ENCODE peak calls at places on chromosome 21, in six cellular contexts. One of them, this sample, is unnamed.

GRCh38 chr21:34204481-34205439 is 131.4 kb downstream of the MRPS6 start:
- DNase-seq in cardiac fibroblast: no peak
- DNase-seq in NCI-H1417: peak
- DNase-seq in stimulated activated CD8-positive, alpha-beta memory T cell treated with anti-CD3 and anti-CD28 coated beads, Interleukin-7, amount 100 ng/mL, for 1 hour: no peak
- DNase-seq in AML-193: no peak
- DNase-seq in mucosa of descending colon: no peak
- DNase-seq in this sample: no peak

GRCh38 chr21:17045214-17045835 is 467.5 kb upstream of the CXADR start:
- DNase-seq in cardiac fibroblast: peak
- DNase-seq in NCI-H1417: no peak
- DNase-seq in stimulated activated CD8-positive, alpha-beta memory T cell treated with anti-CD3 and anti-CD28 coated beads, Interleukin-7, amount 100 ng/mL, for 1 hour: no peak
- DNase-seq in AML-193: peak
- DNase-seq in mucosa of descending colon: no peak
- DNase-seq in this sample: no peak

GRCh38 chr21:42233067-42233981 is 14.4 kb downstream of the ABCG1 start:
- DNase-seq in cardiac fibroblast: peak
- DNase-seq in NCI-H1417: peak
- DNase-seq in stimulated activated CD8-positive, alpha-beta memory T cell treated with anti-CD3 and anti-CD28 coated beads, Interleukin-7, amount 100 ng/mL, for 1 hour: peak
- DNase-seq in AML-193: peak
- DNase-seq in mucosa of descending colon: peak
- DNase-seq in this sample: no peak

GRCh38 chr21:34974162-34974981 is 74.7 kb downstream of the RUNX1 start:
- DNase-seq in cardiac fibroblast: no peak
- DNase-seq in NCI-H1417: no peak
- DNase-seq in stimulated activated CD8-positive, alpha-beta memory T cell treated with anti-CD3 and anti-CD28 coated beads, Interleukin-7, amount 100 ng/mL, for 1 hour: no peak
- DNase-seq in AML-193: no peak
- DNase-seq in mucosa of descending colon: no peak
- DNase-seq in this sample: no peak

GRCh38 chr21:41219498-41220207 is 51.7 kb downstream of the BACE2 start:
- DNase-seq in cardiac fibroblast: no peak
- DNase-seq in NCI-H1417: no peak
- DNase-seq in stimulated activated CD8-positive, alpha-beta memory T cell treated with anti-CD3 and anti-CD28 coated beads, Interleukin-7, amount 100 ng/mL, for 1 hour: no peak
- DNase-seq in AML-193: no peak
- DNase-seq in mucosa of descending colon: no peak
- DNase-seq in this sample: no peak

GRCh38 chr21:36156815-36157670 is at the start of gene DOP1B:
- DNase-seq in cardiac fibroblast: no peak
- DNase-seq in NCI-H1417: peak
- DNase-seq in stimulated activated CD8-positive, alpha-beta memory T cell treated with anti-CD3 and anti-CD28 coated beads, Interleukin-7, amount 100 ng/mL, for 1 hour: no peak
- DNase-seq in AML-193: no peak
- DNase-seq in mucosa of descending colon: peak
- DNase-seq in this sample: no peak

GRCh38 chr21:38942617-38943245 is 137.0 kb downstream of the ETS2 start:
- DNase-seq in cardiac fibroblast: no peak
- DNase-seq in NCI-H1417: peak
- DNase-seq in stimulated activated CD8-positive, alpha-beta memory T cell treated with anti-CD3 and anti-CD28 coated beads, Interleukin-7, amount 100 ng/mL, for 1 hour: no peak
- DNase-seq in AML-193: no peak
- DNase-seq in mucosa of descending colon: no peak
- DNase-seq in this sample: no peak

GRCh38 chr21:33325222-33326067 is 675 bp downstream of the IFNAR1 start:
- DNase-seq in cardiac fibroblast: peak
- DNase-seq in NCI-H1417: peak
- DNase-seq in stimulated activated CD8-positive, alpha-beta memory T cell treated with anti-CD3 and anti-CD28 coated beads, Interleukin-7, amount 100 ng/mL, for 1 hour: peak
- DNase-seq in AML-193: peak
- DNase-seq in mucosa of descending colon: peak
- DNase-seq in this sample: peak

GRCh38 chr21:34367320-34367935 is 3.6 kb downstream of the KCNE2 start:
- DNase-seq in cardiac fibroblast: peak
- DNase-seq in NCI-H1417: peak
- DNase-seq in stimulated activated CD8-positive, alpha-beta memory T cell treated with anti-CD3 and anti-CD28 coated beads, Interleukin-7, amount 100 ng/mL, for 1 hour: no peak
- DNase-seq in AML-193: peak
- DNase-seq in mucosa of descending colon: peak
- DNase-seq in this sample: no peak

GRCh38 chr21:29334717-29335428 is 36.2 kb downstream of the BACH1 start:
- DNase-seq in cardiac fibroblast: peak
- DNase-seq in NCI-H1417: no peak
- DNase-seq in stimulated activated CD8-positive, alpha-beta memory T cell treated with anti-CD3 and anti-CD28 coated beads, Interleukin-7, amount 100 ng/mL, for 1 hour: no peak
- DNase-seq in AML-193: peak
- DNase-seq in mucosa of descending colon: no peak
- DNase-seq in this sample: no peak

GRCh38 chr21:25421327-25422028 is 185.8 kb downstream of the MRPL39 start:
- DNase-seq in cardiac fibroblast: peak
- DNase-seq in NCI-H1417: peak
- DNase-seq in stimulated activated CD8-positive, alpha-beta memory T cell treated with anti-CD3 and anti-CD28 coated beads, Interleukin-7, amount 100 ng/mL, for 1 hour: peak
- DNase-seq in AML-193: peak
- DNase-seq in mucosa of descending colon: peak
- DNase-seq in this sample: no peak

GRCh38 chr21:39388038-39388810 is 39.3 kb upstream of the HMGN1 start:
- DNase-seq in cardiac fibroblast: peak
- DNase-seq in NCI-H1417: no peak
- DNase-seq in stimulated activated CD8-positive, alpha-beta memory T cell treated with anti-CD3 and anti-CD28 coated beads, Interleukin-7, amount 100 ng/mL, for 1 hour: peak
- DNase-seq in AML-193: peak
- DNase-seq in mucosa of descending colon: peak
- DNase-seq in this sample: peak

GRCh38 chr21:38773108-38774061 is 32.3 kb upstream of the ETS2 start:
- DNase-seq in cardiac fibroblast: peak
- DNase-seq in NCI-H1417: no peak
- DNase-seq in stimulated activated CD8-positive, alpha-beta memory T cell treated with anti-CD3 and anti-CD28 coated beads, Interleukin-7, amount 100 ng/mL, for 1 hour: no peak
- DNase-seq in AML-193: no peak
- DNase-seq in mucosa of descending colon: no peak
- DNase-seq in this sample: no peak

GRCh38 chr21:43188712-43189151 is 19.9 kb downstream of the CRYAA start:
- DNase-seq in cardiac fibroblast: no peak
- DNase-seq in NCI-H1417: no peak
- DNase-seq in stimulated activated CD8-positive, alpha-beta memory T cell treated with anti-CD3 and anti-CD28 coated beads, Interleukin-7, amount 100 ng/mL, for 1 hour: no peak
- DNase-seq in AML-193: no peak
- DNase-seq in mucosa of descending colon: no peak
- DNase-seq in this sample: peak

GRCh38 chr21:38664315-38664714 is 141.4 kb upstream of the ETS2 start:
- DNase-seq in cardiac fibroblast: no peak
- DNase-seq in NCI-H1417: no peak
- DNase-seq in stimulated activated CD8-positive, alpha-beta memory T cell treated with anti-CD3 and anti-CD28 coated beads, Interleukin-7, amount 100 ng/mL, for 1 hour: no peak
- DNase-seq in AML-193: no peak
- DNase-seq in mucosa of descending colon: no peak
- DNase-seq in this sample: no peak

GRCh38 chr21:31733521-31734149 is 1.7 kb upstream of the SCAF4 start:
- DNase-seq in cardiac fibroblast: no peak
- DNase-seq in NCI-H1417: peak
- DNase-seq in stimulated activated CD8-positive, alpha-beta memory T cell treated with anti-CD3 and anti-CD28 coated beads, Interleukin-7, amount 100 ng/mL, for 1 hour: no peak
- DNase-seq in AML-193: no peak
- DNase-seq in mucosa of descending colon: no peak
- DNase-seq in this sample: no peak

GRCh38 chr21:33640697-33641338 is 723 bp downstream of the CRYZL1 start:
- DNase-seq in cardiac fibroblast: peak
- DNase-seq in NCI-H1417: peak
- DNase-seq in stimulated activated CD8-positive, alpha-beta memory T cell treated with anti-CD3 and anti-CD28 coated beads, Interleukin-7, amount 100 ng/mL, for 1 hour: no peak
- DNase-seq in AML-193: no peak
- DNase-seq in mucosa of descending colon: peak
- DNase-seq in this sample: no peak

GRCh38 chr21:41216486-41216885 is 48.5 kb downstream of the BACE2 start:
- DNase-seq in cardiac fibroblast: no peak
- DNase-seq in NCI-H1417: no peak
- DNase-seq in stimulated activated CD8-positive, alpha-beta memory T cell treated with anti-CD3 and anti-CD28 coated beads, Interleukin-7, amount 100 ng/mL, for 1 hour: no peak
- DNase-seq in AML-193: no peak
- DNase-seq in mucosa of descending colon: no peak
- DNase-seq in this sample: no peak

GRCh38 chr21:27298465-27298864 is 331.6 kb upstream of the ADAMTS5 start:
- DNase-seq in cardiac fibroblast: no peak
- DNase-seq in NCI-H1417: peak
- DNase-seq in stimulated activated CD8-positive, alpha-beta memory T cell treated with anti-CD3 and anti-CD28 coated beads, Interleukin-7, amount 100 ng/mL, for 1 hour: no peak
- DNase-seq in AML-193: no peak
- DNase-seq in mucosa of descending colon: no peak
- DNase-seq in this sample: no peak

GRCh38 chr21:37914211-37914900 is 1.9 kb downstream of the KCNJ6 start:
- DNase-seq in cardiac fibroblast: peak
- DNase-seq in NCI-H1417: peak
- DNase-seq in stimulated activated CD8-positive, alpha-beta memory T cell treated with anti-CD3 and anti-CD28 coated beads, Interleukin-7, amount 100 ng/mL, for 1 hour: no peak
- DNase-seq in AML-193: no peak
- DNase-seq in mucosa of descending colon: no peak
- DNase-seq in this sample: peak

GRCh38 chr21:34092241-34092921 is 19.0 kb downstream of the MRPS6 start:
- DNase-seq in cardiac fibroblast: no peak
- DNase-seq in NCI-H1417: peak
- DNase-seq in stimulated activated CD8-positive, alpha-beta memory T cell treated with anti-CD3 and anti-CD28 coated beads, Interleukin-7, amount 100 ng/mL, for 1 hour: no peak
- DNase-seq in AML-193: no peak
- DNase-seq in mucosa of descending colon: no peak
- DNase-seq in this sample: no peak

This sample was measured in mesothelial cell of epicardium.